ENCODE peak calls at places on chromosomes 11 and 22, in nine cellular contexts. Y, P, B, F, G, Q, L, D and S are unnamed samples.

GRCh38 chr22:40215266-40215665 is 37.5 kb downstream of the TNRC6B start:
- DNase-seq in Q (peak; percentile 29), B (no peak), F (peak; percentile 41), L (no peak), D (peak; percentile 15), Y (no peak), G (no peak), P (peak; percentile 71), S (no peak)

GRCh38 chr11:83438438-83438837 is 152.3 kb upstream of the CCDC90B start:
- DNase-seq in D (no peak), B (no peak), Y (no peak), L (no peak), P (no peak), G (no peak), F (no peak), Q (no peak), S (no peak)

GRCh38 chr22:40325315-40325714 is 21.0 kb upstream of the ADSL start:
- DNase-seq in F (no peak), Q (peak; percentile 34), D (peak; percentile 71), P (no peak), B (no peak), L (no peak), Y (peak; percentile 74), G (no peak), S (no peak)

GRCh38 chr11:103779054-103779453 is 257.4 kb upstream of the DDI1 start:
- DNase-seq in G (peak; percentile 30), D (no peak), F (no peak), L (no peak), Y (no peak), Q (no peak), P (no peak), B (no peak), S (no peak)

GRCh38 chr11:126878892-126879291 is 121.7 kb downstream of the KIRREL3 start:
- DNase-seq in G (no peak), B (no peak), D (no peak), Y (no peak), L (no peak), P (no peak), Q (no peak), F (no peak), S (no peak)

GRCh38 chr11:83192846-83193245 is 666 bp upstream of the ANKRD42 start:
- DNase-seq in D (no peak), L (no peak), B (peak; percentile 25), F (no peak), Q (no peak), Y (no peak), P (no peak), G (no peak), S (no peak)

GRCh38 chr11:119062779-119063178 is 4.8 kb upstream of the VPS11 start:
- DNase-seq in B (peak; percentile 73), L (no peak), D (no peak), F (peak; percentile 73), Y (no peak), Q (no peak), P (no peak), G (peak; percentile 47), S (no peak)

GRCh38 chr11:65432686-65433582 is 10.3 kb downstream of the NEAT1 start:
- DNase-seq in P (no peak), Y (peak; percentile 68), B (peak; percentile 68), F (no peak), Q (peak; percentile 58), G (no peak), D (no peak), L (no peak), S (no peak)

GRCh38 chr11:28730336-28730735 is 622.1 kb downstream of the METTL15 start:
- DNase-seq in Y (no peak), P (no peak), L (no peak), D (no peak), F (no peak), B (no peak), Q (no peak), G (peak; percentile 26), S (no peak)

GRCh38 chr11:129077191-129077590 is 114.9 kb downstream of the ARHGAP32 start:
- DNase-seq in P (no peak), Y (no peak), D (no peak), G (no peak), B (no peak), Q (no peak), F (no peak), L (no peak), S (no peak)

GRCh38 chr22:46352691-46353386 is 17.3 kb downstream of the TRMU start:
- DNase-seq in F (peak; percentile 95), D (no peak), B (no peak), L (peak; percentile 92), Y (no peak), G (peak; percentile 44), Q (no peak), P (peak; percentile 81), S (no peak)

GRCh38 chr11:124481365-124482323 is 36.1 kb upstream of the OR8B8 start:
- DNase-seq in G (peak; percentile 57), F (no peak), L (peak; percentile 36), Q (peak; percentile 8), D (no peak), B (peak; percentile 39), P (no peak), Y (no peak), S (peak; percentile 10)

GRCh38 chr11:107249054-107249453 is 208.6 kb downstream of the CWF19L2 start:
- DNase-seq in L (no peak), P (no peak), Q (no peak), F (no peak), G (no peak), B (no peak), Y (no peak), D (no peak), S (no peak)

GRCh38 chr11:104570088-104570701 is 328.1 kb downstream of the CASP12 start:
- DNase-seq in G (peak; percentile 35), F (no peak), B (no peak), D (no peak), P (no peak), L (no peak), Q (no peak), Y (no peak), S (no peak)

GRCh38 chr11:26144309-26144690 is 187.6 kb upstream of the ANO3 start:
- DNase-seq in P (no peak), F (no peak), G (no peak), Y (no peak), L (no peak), Q (no peak), B (no peak), D (no peak), S (no peak)

GRCh38 chr11:115920841-115921480 is 416.7 kb upstream of the CADM1 start:
- DNase-seq in Q (no peak), B (no peak), P (no peak), D (no peak), F (no peak), Y (no peak), G (no peak), L (no peak), S (no peak)

GRCh38 chr11:123308077-123308476 is 113.0 kb upstream of the CLMP start:
- DNase-seq in G (peak; percentile 87), D (no peak), L (peak; percentile 60), B (peak; percentile 68), Y (no peak), Q (no peak), P (no peak), F (no peak), S (no peak)

GRCh38 chr11:123305601-123306000 is 110.6 kb upstream of the CLMP start:
- DNase-seq in D (no peak), B (no peak), Y (no peak), G (no peak), F (no peak), L (no peak), P (no peak), Q (no peak), S (no peak)

GRCh38 chr11:123307276-123307675 is 112.2 kb upstream of the CLMP start:
- DNase-seq in L (no peak), Y (no peak), B (no peak), F (no peak), P (no peak), Q (no peak), G (no peak), D (no peak), S (no peak)

GRCh38 chr11:123304828-123305530 is 109.9 kb upstream of the CLMP start:
- DNase-seq in D (no peak), P (no peak), B (no peak), F (peak; percentile 10), Y (no peak), L (peak; percentile 43), G (no peak), Q (no peak), S (no peak)

GRCh38 chr11:123306531-123306930 is 111.5 kb upstream of the CLMP start:
- DNase-seq in F (no peak), G (no peak), B (no peak), P (no peak), L (no peak), Y (no peak), Q (no peak), D (no peak), S (no peak)
- H3K27ac ChIP-seq in F (no peak overlapping the region), G (no peak overlapping the region), B (no peak overlapping the region), P (no peak overlapping the region), L (peak overlapping the region; percentile 82), Y (no peak overlapping the region), Q (no peak overlapping the region), D (no peak overlapping the region), S (no peak overlapping the region)

DNA sequence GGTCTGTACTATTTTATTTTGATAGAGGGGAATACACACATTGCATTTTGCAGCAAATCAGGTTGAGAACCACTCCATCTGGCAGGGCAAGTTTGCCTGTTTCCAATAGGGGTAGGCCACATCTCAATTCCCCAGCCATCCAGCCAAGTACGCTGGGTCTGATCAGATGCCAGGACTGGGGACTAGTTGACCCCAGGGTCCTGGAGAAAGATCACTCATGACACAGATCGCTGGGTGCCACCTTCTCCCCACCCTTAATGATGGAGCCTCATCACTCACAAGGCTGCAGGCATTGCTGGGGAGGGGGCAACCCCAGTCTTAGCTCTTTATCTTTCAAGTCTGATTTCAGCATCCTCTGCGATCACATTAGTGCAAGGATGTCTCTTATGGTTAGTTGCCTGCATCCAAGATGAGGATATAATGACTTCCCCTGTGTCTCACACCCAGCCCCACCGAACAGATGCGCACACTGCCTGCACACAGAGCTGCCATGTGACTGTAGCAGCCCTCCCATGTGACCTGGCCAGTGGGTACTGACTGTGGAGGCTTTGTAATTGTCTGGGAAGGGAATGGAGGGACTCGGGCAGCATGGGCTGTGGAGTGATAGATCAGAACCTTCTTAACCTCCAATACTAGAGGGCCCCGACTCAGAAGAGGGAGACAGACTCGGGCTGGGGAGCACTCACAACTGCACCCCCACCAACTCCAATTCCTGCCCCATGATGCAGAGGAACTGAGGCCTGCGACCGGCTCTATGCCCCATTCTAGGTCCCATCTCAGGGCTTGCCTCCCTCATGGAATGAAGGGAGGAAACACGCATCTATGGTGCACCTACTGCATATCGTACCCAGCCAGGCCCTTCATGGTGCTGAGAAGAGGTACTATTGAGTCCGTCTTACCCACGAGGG is 155.8 kb downstream of the DSCAML1 start:
- DNase-seq in F (no peak), D (no peak), Q (no peak), L (no peak), Y (no peak), P (peak; percentile 21), B (no peak), G (no peak), S (no peak)
- H3K27ac ChIP-seq in F (no peak overlapping the region), D (no peak overlapping the region), Q (no peak overlapping the region), L (no peak overlapping the region), Y (no peak overlapping the region), P (no peak overlapping the region), B (no peak overlapping the region), G (no peak overlapping the region), S (no peak overlapping the region)

GRCh38 chr22:38397189-38398097 is 57.6 kb downstream of the KCNJ4 start:
- DNase-seq in L (peak; percentile 73), G (no peak), P (peak; percentile 83), F (peak; percentile 49), D (no peak), Q (peak; percentile 43), Y (no peak), B (peak; percentile 42), S (no peak)
- H3K27ac ChIP-seq in L (peak overlapping the region; percentile 99), G (peak overlapping the region; percentile 33), P (peak overlapping the region; percentile 92), F (peak overlapping the region; percentile 96), D (no peak overlapping the region), Q (peak overlapping the region; percentile 75), Y (peak overlapping the region; percentile 31), B (no peak overlapping the region), S (no peak overlapping the region)

GRCh38 chr11:63564785-63565350 is 1.7 kb upstream of the PLAAT2 start:
- DNase-seq in G (no peak), Q (no peak), B (no peak), L (no peak), F (no peak), Y (no peak), P (no peak), D (peak; percentile 36), S (no peak)
- H3K27ac ChIP-seq in G (no peak overlapping the region), Q (no peak overlapping the region), B (no peak overlapping the region), L (no peak overlapping the region), F (no peak overlapping the region), Y (no peak overlapping the region), P (peak overlapping the region; percentile 58), D (no peak overlapping the region), S (no peak overlapping the region)